ENCODE peak calls at places on chromosome 12, in four cellular contexts. V is mesothelial cell of epicardium, X is HCT116, Z is COR-L47. E is an unnamed sample.

GRCh38 chr12:119803391-119803791 is 73.7 kb downstream of the CIT start:
- DNase-seq in Z (no peak), V (no peak), X (no peak), E (peak; percentile 58)

GRCh38 chr12:7937867-7938506 is 2.0 kb upstream of the SLC2A3 start:
- DNase-seq in V (no peak), Z (no peak), X (no peak), E (no peak)

GRCh38 chr12:75196408-75196807 is 13.2 kb downstream of the KCNC2 start:
- DNase-seq in V (no peak), X (no peak), Z (no peak), E (no peak)

GRCh38 chr12:58502236-58502635 is 418.1 kb downstream of the LRIG3 start:
- DNase-seq in X (no peak), Z (peak; percentile 96), V (no peak), E (no peak)

GRCh38 chr12:56087220-56087619 is 7.3 kb downstream of the ERBB3 start:
- DNase-seq in X (no peak), V (no peak), Z (no peak), E (peak; percentile 85)

GRCh38 chr12:132445884-132446471 is 44.0 kb upstream of the FBRSL1 start:
- DNase-seq in X (peak; percentile 93), Z (no peak), V (peak; percentile 69), E (peak; percentile 60)

GRCh38 chr12:2154050-2154449 is 101.3 kb downstream of the CACNA1C start:
- DNase-seq in X (no peak), Z (no peak), V (no peak), E (no peak)

GRCh38 chr12:108218911-108219310 is 89.8 kb downstream of the WSCD2 start:
- DNase-seq in X (no peak), Z (no peak), V (no peak), E (no peak)

E was measured in adrenal gland.